ENCODE peak calls at places on chromosomes 11 and 22, in eight cellular contexts. One of them, this sample, is unnamed. For H3K4me1, the result is how much of the 10 kb centered on the place peaks cover.

GRCh38 chr22:22168190-22168940 is 76.2 kb upstream of the VPREB1 start:
- DNase-seq in GM12878: peak
- DNase-seq in H1: no peak
- DNase-seq in SK-N-SH: peak
- DNase-seq in stomach: no peak
- DNase-seq in suprapubic skin: no peak
- DNase-seq in sigmoid colon: no peak
- DNase-seq in HepG2: peak
- DNase-seq in this sample: peak

GRCh38 chr22:49081261-49081666 is 746.4 kb downstream of the BRD1 start:
- DNase-seq in sigmoid colon: peak
- DNase-seq in SK-N-SH: no peak
- DNase-seq in HepG2: no peak
- DNase-seq in stomach: no peak
- DNase-seq in GM12878: no peak
- DNase-seq in H1: no peak
- DNase-seq in suprapubic skin: no peak
- DNase-seq in this sample: no peak

GRCh38 chr11:45162916-45163879 is 16.8 kb downstream of the PRDM11 start:
- DNase-seq in sigmoid colon: peak
- DNase-seq in H1: no peak
- DNase-seq in HepG2: no peak
- DNase-seq in SK-N-SH: no peak
- DNase-seq in stomach: no peak
- DNase-seq in suprapubic skin: no peak
- DNase-seq in GM12878: no peak
- DNase-seq in this sample: no peak

GRCh38 chr11:17476317-17477083 is at the start of gene ABCC8:
- DNase-seq in suprapubic skin: no peak
- DNase-seq in stomach: peak
- DNase-seq in SK-N-SH: peak
- DNase-seq in H1: no peak
- DNase-seq in sigmoid colon: no peak
- DNase-seq in GM12878: no peak
- DNase-seq in HepG2: no peak
- DNase-seq in this sample: no peak

GRCh38 chr11:2316963-2317244 is 15.1 kb downstream of the TSPAN32 start:
- DNase-seq in sigmoid colon: no peak
- DNase-seq in stomach: peak
- DNase-seq in suprapubic skin: peak
- DNase-seq in H1: no peak
- DNase-seq in GM12878: no peak
- DNase-seq in SK-N-SH: no peak
- DNase-seq in HepG2: no peak
- DNase-seq in this sample: no peak

GRCh38 chr11:119337581-119338317 is 2.9 kb downstream of the C1QTNF5 start:
- DNase-seq in H1: no peak
- DNase-seq in stomach: no peak
- DNase-seq in GM12878: no peak
- DNase-seq in suprapubic skin: no peak
- DNase-seq in sigmoid colon: peak
- DNase-seq in HepG2: no peak
- DNase-seq in SK-N-SH: peak
- DNase-seq in this sample: no peak

GRCh38 chr22:19872779-19873137 is 18.1 kb upstream of the GNB1L start:
- DNase-seq in HepG2: no peak
- DNase-seq in sigmoid colon: no peak
- DNase-seq in H1: no peak
- DNase-seq in GM12878: no peak
- DNase-seq in SK-N-SH: no peak
- DNase-seq in stomach: peak
- DNase-seq in suprapubic skin: peak
- DNase-seq in this sample: no peak

GRCh38 chr11:31412946-31413345 is 43.3 kb downstream of the DNAJC24 start:
- DNase-seq in H1: no peak
- DNase-seq in suprapubic skin: no peak
- DNase-seq in GM12878: no peak
- DNase-seq in SK-N-SH: no peak
- DNase-seq in HepG2: no peak
- DNase-seq in sigmoid colon: no peak
- DNase-seq in stomach: no peak
- DNase-seq in this sample: no peak

GRCh38 chr11:46376258-46377050 is 5.0 kb upstream of the MDK start:
- DNase-seq in GM12878: no peak
- DNase-seq in H1: no peak
- DNase-seq in suprapubic skin: no peak
- DNase-seq in HepG2: no peak
- DNase-seq in stomach: no peak
- DNase-seq in sigmoid colon: no peak
- DNase-seq in SK-N-SH: no peak
- DNase-seq in this sample: no peak

GRCh38 chr22:20436309-20437252 is 1.0 kb downstream of the SCARF2 start:
- DNase-seq in HepG2: no peak
- DNase-seq in sigmoid colon: peak
- DNase-seq in suprapubic skin: no peak
- DNase-seq in GM12878: no peak
- DNase-seq in stomach: no peak
- DNase-seq in H1: no peak
- DNase-seq in SK-N-SH: peak
- DNase-seq in this sample: no peak

GRCh38 chr11:282630-283360 is 4.6 kb downstream of the NLRP6 start:
- DNase-seq in SK-N-SH: peak
- DNase-seq in HepG2: no peak
- DNase-seq in stomach: no peak
- DNase-seq in sigmoid colon: no peak
- DNase-seq in H1: no peak
- DNase-seq in GM12878: no peak
- DNase-seq in suprapubic skin: peak
- DNase-seq in this sample: no peak
- TF ChIP-seq EP300 in SK-N-SH: no peak
- TF ChIP-seq EP300 in HepG2: no peak
- TF ChIP-seq EP300 in stomach: no peak
- TF ChIP-seq EP300 in sigmoid colon: no peak
- TF ChIP-seq EP300 in H1: no peak
- TF ChIP-seq EP300 in GM12878: no peak
- TF ChIP-seq EP300 in suprapubic skin: no peak
- TF ChIP-seq EP300 in this sample: no peak

GRCh38 chr22:39315389-39315788 is 4.0 kb downstream of the RPL3 start:
- DNase-seq in sigmoid colon: no peak
- DNase-seq in GM12878: no peak
- DNase-seq in stomach: no peak
- DNase-seq in suprapubic skin: no peak
- DNase-seq in HepG2: no peak
- DNase-seq in SK-N-SH: no peak
- DNase-seq in H1: no peak
- DNase-seq in this sample: no peak
- TF ChIP-seq POLR2AphosphoS5 in sigmoid colon: no peak
- TF ChIP-seq POLR2AphosphoS5 in GM12878: peak
- TF ChIP-seq POLR2AphosphoS5 in stomach: no peak
- TF ChIP-seq POLR2AphosphoS5 in suprapubic skin: no peak
- TF ChIP-seq POLR2AphosphoS5 in HepG2: no peak
- TF ChIP-seq POLR2AphosphoS5 in SK-N-SH: no peak
- TF ChIP-seq POLR2AphosphoS5 in H1: peak
- TF ChIP-seq POLR2AphosphoS5 in this sample: no peak

DNA sequence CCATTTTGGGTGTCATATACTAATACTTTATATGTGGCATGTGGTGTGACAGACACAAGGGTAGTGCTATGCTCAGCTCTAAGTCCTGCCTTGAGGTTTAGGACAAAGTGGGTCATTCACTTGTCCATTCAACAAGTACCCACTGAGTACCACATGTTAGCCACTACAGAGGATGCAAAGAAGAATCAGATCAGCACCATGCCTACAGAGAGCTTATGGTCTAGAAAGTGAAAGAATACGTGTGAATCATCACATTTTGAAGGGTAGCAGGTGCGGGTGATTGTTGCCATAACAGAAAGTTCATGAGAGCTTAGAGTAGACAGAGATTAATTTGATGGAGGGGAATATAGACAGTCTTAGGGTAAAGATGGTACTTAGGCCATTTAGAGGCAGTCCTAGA is 18.3 kb downstream of the CLMP start:
- DNase-seq in sigmoid colon: no peak
- DNase-seq in SK-N-SH: no peak
- DNase-seq in H1: no peak
- DNase-seq in stomach: no peak
- DNase-seq in HepG2: no peak
- DNase-seq in GM12878: no peak
- DNase-seq in suprapubic skin: no peak
- DNase-seq in this sample: no peak
- H3K4me1 ChIP-seq in sigmoid colon: half or more
- H3K4me1 ChIP-seq in SK-N-SH: under half
- H3K4me1 ChIP-seq in H1: under half
- H3K4me1 ChIP-seq in stomach: under half
- H3K4me1 ChIP-seq in HepG2: under half
- H3K4me1 ChIP-seq in GM12878: under half
- H3K4me1 ChIP-seq in suprapubic skin: under half
- H3K4me1 ChIP-seq in this sample: under half

DNA sequence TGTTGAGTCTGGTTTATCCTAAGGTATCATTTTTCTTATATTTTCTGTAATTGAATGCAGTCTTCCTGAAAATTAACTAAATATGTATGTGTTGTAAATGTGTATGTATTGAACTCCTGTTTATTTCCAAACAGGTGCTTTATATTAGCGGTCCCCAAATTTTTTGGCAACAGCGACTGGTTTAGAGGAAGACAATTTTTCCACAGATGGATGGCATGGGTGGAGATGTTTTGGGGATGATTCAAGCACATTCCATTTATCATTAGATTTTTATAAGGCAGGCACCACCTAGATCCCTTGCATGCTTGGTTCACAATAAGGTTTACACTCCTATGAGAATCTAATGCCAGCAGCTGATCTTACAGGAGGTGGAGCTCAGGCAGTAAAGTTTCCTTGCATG is 210.5 kb upstream of the ANO3 start:
- DNase-seq in SK-N-SH: no peak
- DNase-seq in sigmoid colon: no peak
- DNase-seq in suprapubic skin: no peak
- DNase-seq in H1: no peak
- DNase-seq in stomach: no peak
- DNase-seq in GM12878: no peak
- DNase-seq in HepG2: no peak
- DNase-seq in this sample: no peak
- TF ChIP-seq EP300 in SK-N-SH: no peak
- TF ChIP-seq EP300 in sigmoid colon: no peak
- TF ChIP-seq EP300 in suprapubic skin: no peak
- TF ChIP-seq EP300 in H1: no peak
- TF ChIP-seq EP300 in stomach: no peak
- TF ChIP-seq EP300 in GM12878: no peak
- TF ChIP-seq EP300 in HepG2: no peak
- TF ChIP-seq EP300 in this sample: no peak

DNA sequence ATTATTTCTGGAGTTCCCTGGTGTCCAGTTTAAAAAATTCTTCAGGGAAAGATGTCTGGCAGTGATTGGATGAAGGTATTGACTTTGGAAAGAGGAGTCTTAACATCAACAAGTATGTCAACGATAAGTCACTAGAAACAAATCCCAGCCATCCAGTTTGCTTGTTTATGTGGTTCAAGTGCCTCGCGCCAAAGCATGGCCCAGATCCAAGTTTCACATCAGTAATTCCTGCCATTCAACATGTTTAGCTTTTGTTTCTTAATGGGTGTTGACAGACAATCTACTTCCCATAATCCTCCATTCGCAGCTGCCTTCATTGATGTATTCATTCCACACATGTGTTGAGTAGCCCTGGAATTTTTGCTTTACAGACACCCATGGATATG is 77.8 kb downstream of the UBASH3B start:
- DNase-seq in H1: no peak
- DNase-seq in HepG2: no peak
- DNase-seq in sigmoid colon: no peak
- DNase-seq in stomach: no peak
- DNase-seq in SK-N-SH: no peak
- DNase-seq in GM12878: no peak
- DNase-seq in suprapubic skin: no peak
- DNase-seq in this sample: no peak
- TF ChIP-seq POLR2AphosphoS5 in H1: no peak
- TF ChIP-seq POLR2AphosphoS5 in HepG2: no peak
- TF ChIP-seq POLR2AphosphoS5 in sigmoid colon: no peak
- TF ChIP-seq POLR2AphosphoS5 in stomach: no peak
- TF ChIP-seq POLR2AphosphoS5 in SK-N-SH: no peak
- TF ChIP-seq POLR2AphosphoS5 in GM12878: no peak
- TF ChIP-seq POLR2AphosphoS5 in suprapubic skin: no peak
- TF ChIP-seq POLR2AphosphoS5 in this sample: no peak

This sample was measured in transverse colon.